ENCODE peak calls at places on chromosomes 2 and 18, in five cellular contexts. H, A, I, J and E are unnamed samples.

GRCh38 chr18:35456181-35456850 is 41.4 kb downstream of the INO80C start:
- DNase-seq in H (no peak), A (no peak), I (peak), J (no peak), E (no peak)

GRCh38 chr2:217106650-217107014 is 246.8 kb upstream of the TNP1 start:
- DNase-seq in H (no peak), A (no peak), I (no peak), J (no peak), E (peak)

GRCh38 chr2:213036836-213037235 is 114.6 kb downstream of the IKZF2 start:
- DNase-seq in H (no peak), A (no peak), I (no peak), J (no peak), E (no peak)

GRCh38 chr2:26471766-26472706 is 5.9 kb downstream of the OTOF start:
- DNase-seq in H (peak), A (no peak), I (peak), J (no peak), E (no peak)

GRCh38 chr18:38611036-38611964 is 1045.7 kb upstream of the CELF4 start:
- DNase-seq in H (no peak), A (no peak), I (no peak), J (peak), E (no peak)

GRCh38 chr2:66439291-66440010 is 4.5 kb downstream of the MEIS1 start:
- DNase-seq in H (no peak), A (no peak), I (no peak), J (no peak), E (peak)

GRCh38 chr2:64354857-64355680 is 98.9 kb upstream of the LGALSL start:
- DNase-seq in H (peak), A (no peak), I (peak), J (no peak), E (no peak)

GRCh38 chr2:235271936-235272335 is 221.9 kb upstream of the AGAP1 start:
- DNase-seq in H (no peak), A (no peak), I (no peak), J (no peak), E (no peak)

GRCh38 chr2:95278051-95278471 is 3.8 kb downstream of the PROM2 start:
- DNase-seq in H (no peak), A (no peak), I (peak), J (no peak), E (no peak)

DNA sequence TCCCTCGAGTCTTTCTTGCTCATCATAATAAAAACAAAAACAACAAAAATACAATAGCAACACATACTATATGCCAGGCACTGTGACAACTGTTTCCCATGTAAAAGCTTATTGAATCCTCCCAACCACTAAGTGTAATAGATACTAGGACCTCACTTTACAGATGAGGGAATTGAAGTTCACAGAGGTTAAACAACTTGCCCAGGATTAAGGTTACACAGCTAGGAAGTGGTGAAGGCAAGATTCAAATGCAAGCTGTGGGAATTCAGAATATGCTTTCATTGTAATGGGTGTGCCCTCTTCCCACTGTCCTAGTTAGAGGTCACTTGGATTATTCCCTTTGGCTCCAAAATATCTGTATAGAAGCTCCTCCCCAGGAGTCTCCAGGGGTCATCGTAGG is 231.1 kb downstream of the MREG start:
- DNase-seq in H (no peak), A (no peak), I (no peak), J (no peak), E (no peak)
- TF ChIP-seq JUNB in H (no peak), A (no peak), I (no peak), J (no peak), E (no peak)

GRCh38 chr2:191166756-191167445 is 16.1 kb upstream of the STAT4 start:
- DNase-seq in H (no peak), A (no peak), I (no peak), J (no peak), E (no peak)
- H3K4me3 ChIP-seq in H (no peak), A (no peak), I (no peak), J (no peak), E (no peak)

GRCh38 chr2:38586926-38587325 is 15.8 kb downstream of the HNRNPLL start:
- DNase-seq in H (no peak), A (no peak), I (no peak), J (no peak), E (no peak)
- TF ChIP-seq JUNB in H (no peak), A (no peak), I (no peak), J (no peak), E (no peak)

GRCh38 chr2:154686162-154686561 is 12.3 kb upstream of the KCNJ3 start:
- DNase-seq in H (no peak), A (no peak), I (no peak), J (no peak), E (peak)
- H3K4me3 ChIP-seq in H (no peak), A (no peak), I (no peak), J (no peak), E (no peak)

DNA sequence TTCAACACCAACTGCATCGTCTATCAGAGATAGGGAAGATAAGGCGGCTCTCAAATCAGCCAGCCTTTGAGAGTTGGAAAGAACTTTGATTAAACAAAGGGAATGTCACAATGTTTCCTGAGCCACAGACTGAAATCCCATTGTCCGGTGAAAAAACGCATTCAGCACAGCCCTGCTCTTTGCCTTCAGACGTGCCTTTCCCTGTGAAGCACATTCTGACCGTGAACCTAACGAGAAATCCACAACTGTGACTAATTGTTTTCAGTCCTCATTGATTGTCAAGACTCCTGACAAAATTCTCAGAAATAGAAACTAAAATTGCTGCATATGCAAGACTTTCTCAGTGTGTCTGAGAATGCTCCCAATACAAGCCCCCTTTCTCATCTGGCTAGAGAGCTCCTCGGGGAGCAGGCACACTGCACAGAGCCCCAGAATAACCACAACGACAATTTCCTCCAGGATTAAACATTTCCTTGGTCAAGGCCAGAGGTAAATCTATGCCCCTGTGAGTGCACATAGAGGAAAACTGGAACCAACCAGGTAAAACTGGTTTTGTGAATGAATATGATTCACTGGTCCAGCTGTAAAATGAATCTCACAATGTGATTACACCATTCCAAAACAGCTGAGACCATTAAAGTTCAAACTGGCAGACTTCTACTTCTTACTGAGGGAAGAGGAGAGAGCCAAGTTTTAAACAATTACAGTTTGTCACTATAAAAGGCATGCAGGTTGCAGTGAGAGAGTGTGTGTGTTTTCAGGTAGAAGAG is 561.9 kb upstream of the ID2 start:
- DNase-seq in H (no peak), A (peak), I (no peak), J (peak), E (no peak)
- TF ChIP-seq JUNB in H (no peak), A (no peak), I (no peak), J (no peak), E (no peak)

GRCh38 chr2:159712194-159712928 is at the start of gene MARCHF7:
- DNase-seq in H (peak), A (peak), I (peak), J (peak), E (peak)
- H3K4me3 ChIP-seq in H (peak), A (peak), I (peak), J (peak), E (peak)

GRCh38 chr2:43475922-43476321 is 119.9 kb downstream of the THADA start:
- DNase-seq in H (no peak), A (no peak), I (no peak), J (no peak), E (no peak)

GRCh38 chr2:43472527-43473194 is 123.2 kb downstream of the THADA start:
- DNase-seq in H (no peak), A (no peak), I (no peak), J (no peak), E (no peak)

GRCh38 chr2:43474273-43474672 is 121.6 kb downstream of the THADA start:
- DNase-seq in H (no peak), A (no peak), I (no peak), J (no peak), E (no peak)

GRCh38 chr2:43473767-43474166 is 122.1 kb downstream of the THADA start:
- DNase-seq in H (no peak), A (no peak), I (no peak), J (no peak), E (no peak)

DNA sequence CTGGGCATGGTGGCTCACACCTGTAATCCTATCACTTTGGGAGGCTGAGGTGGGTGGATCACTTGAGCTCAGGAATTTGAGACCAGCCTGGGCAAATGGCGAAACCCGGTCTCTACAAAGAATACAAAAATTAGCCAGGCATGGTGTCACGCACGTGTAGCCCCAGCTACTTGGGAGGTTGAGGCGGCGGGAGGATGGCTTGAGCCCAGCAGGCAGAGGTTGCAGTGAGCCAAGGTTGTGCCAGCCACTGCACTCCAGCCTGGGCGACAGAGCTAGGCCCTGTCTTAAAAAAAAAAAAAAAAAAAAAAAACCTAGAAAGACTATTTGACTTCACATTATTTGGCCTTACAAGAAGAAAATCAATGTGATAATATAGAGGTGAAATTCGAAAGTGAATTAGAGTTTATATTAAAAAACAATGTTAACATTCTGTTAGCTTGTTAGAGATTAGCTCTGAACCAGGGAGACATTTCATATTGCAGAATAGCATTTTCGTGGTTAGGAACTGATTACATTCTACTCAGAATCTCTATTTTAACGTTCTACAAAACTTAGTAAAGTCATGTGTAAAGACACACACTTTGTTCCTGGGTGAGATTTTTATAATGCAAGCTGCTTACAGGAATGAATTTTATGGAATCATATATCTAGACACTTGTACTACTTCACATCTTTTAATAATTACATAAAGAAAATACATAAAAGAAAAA is 120.5 kb downstream of the THADA start:
- DNase-seq in H (no peak), A (no peak), I (no peak), J (no peak), E (no peak)
- TF ChIP-seq JUNB in H (no peak), A (no peak), I (no peak), J (no peak), E (no peak)

GRCh38 chr2:189658808-189659207 is 2.5 kb upstream of the ASNSD1 start:
- DNase-seq in H (no peak), A (no peak), I (no peak), J (no peak), E (no peak)

GRCh38 chr2:189661148-189661956 is at the start of gene ASNSD1:
- DNase-seq in H (peak), A (peak), I (peak), J (peak), E (peak)

GRCh38 chr2:189661957-189662321 is 680 bp downstream of the ASNSD1 start:
- DNase-seq in H (no peak), A (no peak), I (peak), J (no peak), E (peak)

GRCh38 chr2:189659734-189660133 is 1.5 kb upstream of the ASNSD1 start:
- DNase-seq in H (no peak), A (no peak), I (no peak), J (no peak), E (no peak)

DNA sequence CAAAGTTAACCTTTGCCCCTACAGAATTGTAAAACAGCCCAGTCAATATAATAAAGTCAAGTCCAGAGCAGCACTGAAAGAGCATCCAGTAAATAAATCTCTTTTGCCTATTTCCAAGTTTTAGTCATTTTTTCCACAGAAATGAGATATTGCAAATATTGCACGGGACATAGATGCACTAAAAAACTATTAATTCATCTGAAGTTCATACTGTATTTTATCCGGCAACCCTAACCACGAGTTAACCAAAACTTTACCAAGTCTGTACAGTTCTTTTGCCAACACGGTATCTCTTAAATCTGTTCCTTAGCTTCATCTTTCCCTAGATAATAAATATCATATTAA is 484 bp upstream of the ASNSD1 start:
- DNase-seq in H (no peak), A (no peak), I (no peak), J (no peak), E (no peak)
- H3K4me3 ChIP-seq in H (no peak), A (no peak), I (no peak), J (no peak), E (no peak)

DNA sequence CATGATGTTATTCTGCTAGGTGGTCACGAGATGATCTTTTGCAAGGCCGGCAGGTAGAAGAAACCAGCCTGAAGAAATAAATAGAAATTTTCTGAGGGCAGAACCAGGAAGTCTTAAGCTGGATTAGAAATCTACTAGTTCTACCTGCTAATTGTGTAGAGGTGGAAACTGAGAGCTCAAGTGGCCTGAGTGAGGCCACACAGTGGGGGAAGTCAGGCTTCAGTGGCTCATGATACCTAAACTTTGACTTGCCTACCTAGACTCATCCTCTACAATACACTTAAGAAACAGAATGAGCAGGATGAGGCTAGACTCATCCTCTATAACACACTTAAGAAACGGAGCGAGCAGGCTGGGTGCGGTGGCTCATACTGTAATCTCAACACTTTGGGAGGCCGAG is 134.9 kb upstream of the NDUFV2 start:
- DNase-seq in H (no peak), A (no peak), I (no peak), J (no peak), E (no peak)
- TF ChIP-seq JUNB in H (no peak), A (no peak), I (no peak), J (no peak), E (no peak)